ENCODE peak calls at places on chromosomes 1 and 21, in nine cellular contexts. Q, Y, T, B, H, C, P, M and N are unnamed samples.

GRCh38 chr1:69172003-69173000 is 395.4 kb upstream of the LRRC7 start:
- DNase-seq in C (no peak), M (peak; percentile 0), H (no peak), T (no peak), Q (no peak), B (no peak), P (no peak), Y (no peak), N (no peak)

GRCh38 chr21:27250386-27250785 is 283.5 kb upstream of the ADAMTS5 start:
- DNase-seq in Y (no peak), C (no peak), M (no peak), Q (no peak), B (no peak), P (no peak), T (no peak), H (no peak), N (no peak)

GRCh38 chr1:12144236-12144635 is 22.6 kb upstream of the TNFRSF1B start:
- DNase-seq in P (no peak), C (no peak), Q (no peak), B (no peak), H (no peak), T (no peak), Y (no peak), M (peak; percentile 41), N (no peak)

GRCh38 chr1:24111998-24112380 is at the start of gene MYOM3:
- DNase-seq in B (peak; percentile 44), Q (no peak), P (no peak), T (no peak), C (no peak), H (no peak), M (no peak), Y (no peak), N (no peak)

GRCh38 chr1:156452863-156453262 is 47.7 kb downstream of the MEF2D start:
- DNase-seq in M (no peak), H (no peak), T (no peak), C (no peak), Q (no peak), P (peak; percentile 66), Y (no peak), B (no peak), N (no peak)

GRCh38 chr1:112527266-112528010 is 18.7 kb downstream of the WNT2B start:
- DNase-seq in M (peak; percentile 65), Y (no peak), C (no peak), T (no peak), H (peak; percentile 74), B (no peak), Q (peak; percentile 29), P (no peak), N (no peak)

GRCh38 chr1:244200596-244200995 is 149.5 kb downstream of the ZBTB18 start:
- DNase-seq in Q (no peak), Y (no peak), P (no peak), M (no peak), B (no peak), H (no peak), C (no peak), T (no peak), N (no peak)

GRCh38 chr21:35051287-35051818 is 2.3 kb upstream of the RUNX1 start:
- DNase-seq in Q (no peak), M (peak; percentile 91), H (peak; percentile 62), B (peak; percentile 90), P (peak; percentile 97), T (peak; percentile 75), Y (peak; percentile 54), C (peak; percentile 85), N (peak; percentile 65)

GRCh38 chr1:30872033-30872947 is 36.3 kb downstream of the SDC3 start:
- DNase-seq in B (no peak), M (no peak), P (peak; percentile 29), T (no peak), C (no peak), Y (no peak), H (no peak), Q (no peak), N (no peak)

GRCh38 chr1:8560035-8560434 is 242.1 kb downstream of the SLC45A1 start:
- DNase-seq in T (no peak), M (peak; percentile 73), B (no peak), Y (no peak), P (no peak), H (no peak), Q (no peak), C (no peak), N (no peak)

GRCh38 chr1:33235521-33235920 is 20.8 kb upstream of the ZNF362 start:
- DNase-seq in M (no peak), H (no peak), T (no peak), Y (no peak), P (no peak), B (no peak), C (no peak), Q (no peak), N (no peak)

DNA sequence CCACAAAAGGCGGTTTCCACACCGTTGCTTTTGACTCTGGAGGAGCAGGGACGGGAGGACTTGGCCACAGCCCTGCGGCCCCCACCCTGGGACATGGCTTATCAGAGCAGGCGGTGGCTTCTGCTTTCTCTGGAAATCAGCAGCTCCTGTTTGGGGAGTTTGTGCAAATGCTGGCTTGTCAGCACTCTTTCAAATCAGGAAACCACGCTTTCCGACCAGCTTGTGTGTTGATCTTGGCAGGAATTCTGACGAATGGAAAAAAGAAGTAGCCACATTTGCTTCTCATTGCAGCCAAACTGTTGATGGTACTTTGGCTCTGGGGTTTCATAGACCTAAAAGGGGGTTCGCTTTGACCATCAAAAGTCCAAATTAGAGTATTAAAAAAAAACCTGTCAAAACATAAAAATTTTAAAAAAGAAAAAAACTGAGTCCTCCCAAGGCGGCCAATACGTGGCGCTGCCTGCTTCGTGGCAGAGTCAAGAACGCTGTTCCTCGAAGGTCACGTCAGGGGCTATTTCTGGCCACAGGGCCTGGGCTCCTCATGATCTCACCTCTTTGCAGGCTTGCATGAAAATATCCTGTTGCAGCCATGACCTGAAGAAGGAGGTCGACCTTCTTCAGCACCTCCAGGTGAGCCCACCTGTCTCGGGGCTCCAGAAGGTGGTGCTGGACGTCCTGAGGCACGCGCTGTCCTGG is 80.8 kb upstream of the EFHD2 start:
- DNase-seq in B (peak; percentile 68), Y (no peak), M (peak; percentile 61), P (no peak), C (no peak), Q (no peak), H (peak; percentile 95), T (peak; percentile 81), N (no peak)
- TF ChIP-seq CTCF in B (no peak), Y (no peak), M (no peak), P (no peak), C (no peak), Q (peak; percentile 39), H (peak; percentile 30), T (peak; percentile 40), N (peak; percentile 48)

GRCh38 chr1:162695687-162696086 is 63.4 kb downstream of the DDR2 start:
- DNase-seq in Y (no peak), H (no peak), Q (no peak), P (no peak), B (no peak), T (no peak), M (no peak), C (no peak), N (no peak)

GRCh38 chr1:162697140-162697895 is 65.1 kb downstream of the DDR2 start:
- DNase-seq in Q (no peak), H (no peak), M (no peak), B (no peak), P (no peak), Y (no peak), C (no peak), T (no peak), N (peak; percentile 54)

GRCh38 chr1:162694911-162695310 is 62.6 kb downstream of the DDR2 start:
- DNase-seq in H (no peak), M (no peak), B (no peak), Q (no peak), Y (no peak), P (no peak), T (no peak), C (no peak), N (no peak)

GRCh38 chr1:162699366-162699765 is 67.1 kb downstream of the DDR2 start:
- DNase-seq in M (peak; percentile 46), Q (no peak), B (no peak), Y (no peak), C (no peak), H (no peak), T (no peak), P (peak; percentile 8), N (no peak)

GRCh38 chr1:162696286-162696862 is 64.1 kb downstream of the DDR2 start:
- DNase-seq in C (no peak), Y (no peak), P (no peak), H (peak; percentile 83), B (no peak), T (peak; percentile 75), M (peak; percentile 96), Q (peak; percentile 82), N (peak; percentile 91)
- TF ChIP-seq CTCF in C (no peak), Y (no peak), P (no peak), H (no peak), B (no peak), T (no peak), M (no peak), Q (no peak), N (no peak)

GRCh38 chr21:14050121-14050520 is 160.6 kb downstream of the LIPI start:
- DNase-seq in M (no peak), H (no peak), B (no peak), P (no peak), Y (no peak), T (no peak), Q (no peak), C (no peak), N (no peak)

DNA sequence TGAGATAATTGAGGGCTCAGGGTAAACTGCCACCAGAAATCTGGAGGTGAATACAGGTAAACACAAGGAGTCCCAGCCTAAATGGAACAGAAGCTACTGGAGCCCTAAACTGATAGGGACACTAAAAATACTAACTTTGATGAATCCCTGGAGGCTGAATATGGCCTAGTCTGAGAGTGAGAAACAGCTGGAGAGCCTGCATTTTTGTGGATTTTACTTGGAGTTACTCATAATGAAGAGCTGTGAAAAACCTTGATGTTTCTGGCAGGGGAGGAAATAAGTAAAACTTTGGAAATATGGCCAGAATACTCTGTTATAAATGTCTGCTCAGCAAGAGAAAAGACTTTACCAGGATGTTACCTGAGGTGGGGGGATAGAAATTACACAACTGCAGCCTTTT is 164.4 kb downstream of the LIPI start:
- DNase-seq in P (no peak), M (no peak), Q (no peak), B (no peak), Y (no peak), C (no peak), T (no peak), H (no peak), N (no peak)
- TF ChIP-seq CTCF in P (no peak), M (no peak), Q (no peak), B (no peak), Y (no peak), C (no peak), T (no peak), H (no peak), N (no peak)

DNA sequence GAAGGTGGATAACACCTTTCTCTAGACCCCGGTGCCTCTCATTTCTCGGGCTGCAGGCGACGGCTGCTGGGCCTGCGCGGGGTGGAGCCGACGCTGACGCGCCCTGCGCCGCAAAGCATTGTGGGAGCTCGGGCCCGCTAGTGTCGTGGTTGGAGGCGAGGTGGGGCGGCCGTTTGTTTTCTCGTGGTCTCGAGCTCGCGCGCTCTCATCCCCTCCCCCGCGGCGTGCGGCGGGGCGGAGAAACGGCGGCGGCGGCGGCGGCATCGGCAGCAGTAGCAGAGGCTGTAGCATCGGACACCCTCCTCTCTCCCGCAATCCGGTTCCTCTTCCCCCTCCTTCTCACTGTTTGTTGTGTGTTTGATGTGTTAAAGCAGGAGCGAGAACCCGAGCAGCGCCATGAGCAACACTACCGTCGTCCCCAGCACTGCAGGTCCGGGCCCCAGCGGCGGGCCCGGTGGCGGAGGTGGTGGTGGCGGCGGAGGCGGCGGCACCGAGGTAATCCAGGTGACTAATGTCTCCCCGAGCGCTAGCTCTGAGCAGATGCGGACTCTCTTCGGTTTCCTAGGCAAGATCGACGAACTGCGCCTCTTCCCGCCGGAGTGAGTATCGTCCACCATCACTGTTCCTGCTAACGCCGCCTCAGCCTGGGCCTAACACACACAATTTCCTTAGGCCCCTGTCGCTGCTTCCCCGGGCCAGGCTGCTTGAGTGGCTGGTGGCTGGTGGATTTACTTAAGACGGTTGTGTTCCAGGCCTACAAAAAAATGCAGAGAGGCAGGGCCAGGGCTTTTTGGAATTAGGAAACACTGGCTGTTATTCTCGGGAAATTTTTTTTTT is at the start of gene SRSF11:
- DNase-seq in B (peak; percentile 97), T (peak; percentile 97), H (peak; percentile 84), Y (peak; percentile 97), M (peak; percentile 95), C (no peak), Q (peak; percentile 92), P (peak; percentile 94), N (peak; percentile 82)
- TF ChIP-seq CTCF in B (no peak), T (no peak), H (peak; percentile 10), Y (no peak), M (no peak), C (no peak), Q (peak; percentile 27), P (no peak), N (peak; percentile 3)